ENCODE peak calls at places on chromosomes 12 and 14, in six cellular contexts. W is endothelial cell of umbilical vein, Y is fibroblast of mammary gland, X is A673, L is HCT116, D is AG04449. O is an unnamed sample.

GRCh38 chr14:54837508-54838149 is 65.0 kb downstream of the GCH1 start:
- DNase-seq in W (no peak), Y (no peak), X (no peak), L (no peak), D (no peak), O (no peak)

GRCh38 chr12:56150563-56150962 is 1.8 kb upstream of the MYL6B start:
- DNase-seq in W (peak; percentile 44), Y (peak; percentile 61), X (no peak), L (no peak), D (no peak), O (no peak)

GRCh38 chr14:39050389-39050788 is 52.6 kb downstream of the SEC23A start:
- DNase-seq in W (peak; percentile 59), Y (peak; percentile 92), X (no peak), L (no peak), D (peak; percentile 58), O (peak; percentile 97)

GRCh38 chr12:72511906-72512305 is 239.7 kb downstream of the TRHDE start:
- DNase-seq in W (no peak), Y (peak; percentile 5), X (no peak), L (no peak), D (peak; percentile 16), O (peak; percentile 69)

GRCh38 chr12:47085815-47086252 is 6.1 kb upstream of the AMIGO2 start:
- DNase-seq in W (peak; percentile 77), Y (peak; percentile 51), X (peak; percentile 96), L (no peak), D (no peak), O (no peak)

GRCh38 chr12:19971396-19971802 is 396.9 kb upstream of the PDE3A start:
- DNase-seq in W (no peak), Y (peak; percentile 64), X (no peak), L (peak; percentile 6), D (no peak), O (peak; percentile 91)

GRCh38 chr12:18502422-18502821 is 235.4 kb downstream of the PLCZ1 start:
- DNase-seq in W (no peak), Y (no peak), X (no peak), L (no peak), D (no peak), O (no peak)

GRCh38 chr14:99744199-99744872 is 48.9 kb upstream of the EML1 start:
- DNase-seq in W (no peak), Y (peak; percentile 54), X (no peak), L (no peak), D (no peak), O (no peak)

GRCh38 chr12:102964872-102965271 is 7.4 kb downstream of the ASCL1 start:
- DNase-seq in W (no peak), Y (no peak), X (no peak), L (no peak), D (no peak), O (no peak)

GRCh38 chr14:86626530-86626929 is 1096.6 kb downstream of the FLRT2 start:
- DNase-seq in W (no peak), Y (no peak), X (no peak), L (no peak), D (no peak), O (no peak)

GRCh38 chr14:101980700-101981099 is 16.3 kb downstream of the DYNC1H1 start:
- DNase-seq in W (peak; percentile 90), Y (peak; percentile 99), X (peak; percentile 21), L (peak; percentile 73), D (peak; percentile 98), O (peak; percentile 93)

GRCh38 chr12:124105546-124105945 is 132.5 kb downstream of the ZNF664 start:
- DNase-seq in W (no peak), Y (no peak), X (no peak), L (no peak), D (no peak), O (no peak)

GRCh38 chr14:101590062-101590461 is 28.8 kb downstream of the DIO3 start:
- DNase-seq in W (no peak), Y (no peak), X (no peak), L (no peak), D (no peak), O (no peak)

GRCh38 chr14:95319312-95320075 is at the start of gene CLMN:
- DNase-seq in W (peak; percentile 25), Y (peak; percentile 32), X (peak; percentile 62), L (peak; percentile 16), D (no peak), O (no peak)

GRCh38 chr12:6420364-6420763 is 24.4 kb upstream of the CD27 start:
- DNase-seq in W (no peak), Y (no peak), X (no peak), L (no peak), D (no peak), O (no peak)

GRCh38 chr12:69900720-69901131 is 75.7 kb downstream of the MYRFL start:
- DNase-seq in W (peak; percentile 72), Y (peak; percentile 67), X (peak; percentile 86), L (peak; percentile 45), D (no peak), O (peak; percentile 29)

GRCh38 chr14:41285193-41285748 is 321.4 kb upstream of the LRFN5 start:
- DNase-seq in W (no peak), Y (peak; percentile 58), X (peak; percentile 74), L (no peak), D (no peak), O (no peak)

GRCh38 chr14:101557321-101557695 is 4.0 kb upstream of the DIO3 start:
- DNase-seq in W (no peak), Y (no peak), X (no peak), L (no peak), D (no peak), O (no peak)

GRCh38 chr12:57278465-57279453 is 27.8 kb upstream of the STAC3 start:
- DNase-seq in W (no peak), Y (no peak), X (no peak), L (no peak), D (no peak), O (no peak)

GRCh38 chr12:57272337-57273151 is 21.6 kb upstream of the STAC3 start:
- DNase-seq in W (peak; percentile 63), Y (peak; percentile 38), X (no peak), L (no peak), D (no peak), O (peak; percentile 40)

GRCh38 chr12:57273516-57273915 is 22.5 kb upstream of the STAC3 start:
- DNase-seq in W (no peak), Y (no peak), X (no peak), L (no peak), D (no peak), O (no peak)

GRCh38 chr12:57280234-57281062 is 29.5 kb upstream of the STAC3 start:
- DNase-seq in W (peak; percentile 73), Y (peak; percentile 99), X (peak; percentile 67), L (peak; percentile 79), D (peak; percentile 79), O (peak; percentile 90)

GRCh38 chr12:57276935-57277563 is 26.1 kb upstream of the STAC3 start:
- DNase-seq in W (peak; percentile 49), Y (peak; percentile 52), X (peak; percentile 52), L (peak; percentile 18), D (no peak), O (no peak)
- TF ChIP-seq CTCF in W (peak; percentile 48), Y (peak; percentile 62), X (peak; percentile 60), L (peak; percentile 67), D (peak; percentile 20), O (peak; percentile 67)

GRCh38 chr14:33401326-33401725 is 462.6 kb downstream of the NPAS3 start:
- DNase-seq in W (no peak), Y (no peak), X (no peak), L (no peak), D (no peak), O (no peak)
- H3K4me3 ChIP-seq in W (no peak overlapping the region), Y (no peak overlapping the region), X (no peak overlapping the region), L (no peak overlapping the region), D (no peak overlapping the region), O (no peak overlapping the region)

DNA sequence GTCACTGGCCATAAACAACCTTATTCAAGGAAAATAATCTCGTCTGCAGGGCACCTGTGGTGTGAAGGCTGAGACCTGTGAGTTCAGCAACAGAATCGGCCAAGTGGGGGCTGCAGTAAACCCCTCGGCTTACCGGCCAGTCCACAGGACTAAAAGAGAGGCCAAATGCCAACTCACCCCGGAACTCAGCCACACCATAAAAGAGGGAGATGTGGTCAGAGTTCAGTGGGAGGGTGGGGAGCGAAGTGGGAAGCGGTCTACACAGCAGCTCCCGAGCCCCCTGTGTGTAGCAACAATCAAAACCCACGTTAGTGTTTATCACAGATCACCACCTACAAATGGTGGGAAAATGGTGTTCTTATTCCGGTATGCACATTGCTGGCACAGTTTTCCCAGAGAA is 153.0 kb downstream of the PIWIL1 start:
- DNase-seq in W (no peak), Y (no peak), X (no peak), L (no peak), D (no peak), O (no peak)
- TF ChIP-seq CTCF in W (no peak), Y (no peak), X (no peak), L (no peak), D (no peak), O (no peak)

GRCh38 chr12:4228122-4228580 is 45.4 kb upstream of the CCND2 start:
- DNase-seq in W (no peak), Y (no peak), X (no peak), L (no peak), D (no peak), O (no peak)
- H3K4me3 ChIP-seq in W (no peak overlapping the region), Y (no peak overlapping the region), X (no peak overlapping the region), L (no peak overlapping the region), D (no peak overlapping the region), O (no peak overlapping the region)

GRCh38 chr12:122868471-122869177 is 27.3 kb downstream of the VPS37B start:
- DNase-seq in W (no peak), Y (no peak), X (no peak), L (no peak), D (no peak), O (no peak)

GRCh38 chr12:122866950-122867607 is 28.8 kb downstream of the VPS37B start:
- DNase-seq in W (no peak), Y (no peak), X (no peak), L (no peak), D (no peak), O (no peak)

GRCh38 chr12:122866379-122866778 is 29.5 kb downstream of the VPS37B start:
- DNase-seq in W (no peak), Y (no peak), X (no peak), L (no peak), D (no peak), O (no peak)

GRCh38 chr12:122869207-122869973 is 26.5 kb downstream of the VPS37B start:
- DNase-seq in W (no peak), Y (no peak), X (no peak), L (no peak), D (no peak), O (no peak)

DNA sequence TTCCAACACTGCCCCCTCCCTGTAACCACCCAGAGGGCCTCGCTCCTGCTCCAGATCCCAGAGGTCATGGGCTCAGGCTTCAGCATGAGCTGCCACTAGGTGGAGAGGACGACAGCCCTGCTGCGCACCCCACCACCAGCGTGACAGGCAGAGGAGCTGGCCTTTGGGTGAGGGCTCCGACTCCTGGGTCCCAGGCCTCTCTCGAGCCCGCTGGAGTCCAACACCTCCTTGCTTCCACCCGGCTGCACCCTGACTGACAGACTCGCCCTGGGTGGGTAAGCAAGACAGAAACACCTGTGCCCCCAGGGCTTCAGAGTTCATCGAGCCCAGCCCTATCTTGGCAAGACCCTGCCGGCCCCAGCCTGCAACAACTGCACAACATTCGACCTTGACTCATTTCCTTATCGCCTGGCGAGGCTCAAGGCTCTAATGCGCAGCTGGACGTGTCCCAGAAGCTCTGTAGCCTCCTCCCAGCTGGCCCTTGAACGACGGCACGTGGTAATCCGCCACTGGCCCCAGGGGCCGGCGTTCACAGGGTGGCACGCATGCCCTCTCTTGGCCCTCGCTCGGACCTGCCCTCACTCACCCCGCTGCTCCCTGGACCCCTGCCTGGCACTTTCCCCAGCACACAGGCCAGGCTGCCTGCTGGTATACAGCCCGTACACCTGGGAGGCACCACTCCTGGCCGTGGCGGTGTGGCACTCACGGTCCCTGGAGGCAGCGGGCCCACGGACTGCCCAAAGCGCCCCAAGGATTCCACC is 28.0 kb downstream of the VPS37B start:
- DNase-seq in W (peak; percentile 30), Y (no peak), X (no peak), L (no peak), D (no peak), O (no peak)
- TF ChIP-seq CTCF in W (peak; percentile 35), Y (no peak), X (no peak), L (peak; percentile 47), D (peak; percentile 7), O (peak; percentile 49)

GRCh38 chr12:54300267-54300731 is 516 bp downstream of the NFE2 start:
- DNase-seq in W (no peak), Y (no peak), X (no peak), L (no peak), D (no peak), O (no peak)
- H3K4me3 ChIP-seq in W (no peak overlapping the region), Y (no peak overlapping the region), X (no peak overlapping the region), L (peak overlapping the region; percentile 55), D (peak overlapping the region; percentile 49), O (peak overlapping the region; percentile 42)